ENCODE peak calls at places on chromosomes 11 and 22, in ten cellular contexts. One of them, this sample, is unnamed. For H3K9me3 and H3K4me1, the result is how much of the 10 kb centered on the place peaks cover.

GRCh38 chr22:37018086-37018814 is 997 bp downstream of the TST start:
- DNase-seq in heart left ventricle: no peak
- DNase-seq in sigmoid colon: no peak
- DNase-seq in CD8-positive, alpha-beta T cell: no peak
- DNase-seq in cardiac muscle cell: no peak
- DNase-seq in tibial artery: no peak
- DNase-seq in body of pancreas: peak
- DNase-seq in IMR-90: no peak
- DNase-seq in BE2C: no peak
- DNase-seq in esophagus muscularis mucosa: no peak
- DNase-seq in this sample: peak

GRCh38 chr11:367956-368413 is 1.3 kb upstream of the B4GALNT4 start:
- DNase-seq in heart left ventricle: no peak
- DNase-seq in sigmoid colon: no peak
- DNase-seq in CD8-positive, alpha-beta T cell: no peak
- DNase-seq in cardiac muscle cell: no peak
- DNase-seq in tibial artery: no peak
- DNase-seq in body of pancreas: no peak
- DNase-seq in IMR-90: no peak
- DNase-seq in BE2C: no peak
- DNase-seq in esophagus muscularis mucosa: no peak
- DNase-seq in this sample: no peak

GRCh38 chr11:23540101-23540561 is 679.9 kb upstream of the CCDC179 start:
- DNase-seq in heart left ventricle: no peak
- DNase-seq in sigmoid colon: peak
- DNase-seq in CD8-positive, alpha-beta T cell: no peak
- DNase-seq in cardiac muscle cell: peak
- DNase-seq in tibial artery: no peak
- DNase-seq in body of pancreas: no peak
- DNase-seq in IMR-90: peak
- DNase-seq in BE2C: no peak
- DNase-seq in esophagus muscularis mucosa: no peak
- DNase-seq in this sample: no peak

GRCh38 chr11:45736424-45736823 is 68.5 kb upstream of the SLC35C1 start:
- DNase-seq in heart left ventricle: no peak
- DNase-seq in sigmoid colon: peak
- DNase-seq in CD8-positive, alpha-beta T cell: no peak
- DNase-seq in cardiac muscle cell: no peak
- DNase-seq in tibial artery: peak
- DNase-seq in body of pancreas: no peak
- DNase-seq in IMR-90: peak
- DNase-seq in BE2C: no peak
- DNase-seq in esophagus muscularis mucosa: no peak
- DNase-seq in this sample: peak

GRCh38 chr11:91248199-91248807 is 976.3 kb upstream of the FAT3 start:
- DNase-seq in heart left ventricle: no peak
- DNase-seq in sigmoid colon: no peak
- DNase-seq in CD8-positive, alpha-beta T cell: no peak
- DNase-seq in cardiac muscle cell: peak
- DNase-seq in tibial artery: no peak
- DNase-seq in body of pancreas: peak
- DNase-seq in IMR-90: peak
- DNase-seq in BE2C: peak
- DNase-seq in esophagus muscularis mucosa: no peak
- DNase-seq in this sample: no peak

GRCh38 chr11:10930961-10931760 is 73.3 kb upstream of the ZBED5 start:
- DNase-seq in heart left ventricle: peak
- DNase-seq in sigmoid colon: peak
- DNase-seq in CD8-positive, alpha-beta T cell: peak
- DNase-seq in cardiac muscle cell: peak
- DNase-seq in tibial artery: peak
- DNase-seq in body of pancreas: peak
- DNase-seq in IMR-90: peak
- DNase-seq in BE2C: peak
- DNase-seq in esophagus muscularis mucosa: peak
- DNase-seq in this sample: peak

GRCh38 chr11:75320643-75321042 is 30.8 kb downstream of the ARRB1 start:
- DNase-seq in heart left ventricle: peak
- DNase-seq in sigmoid colon: no peak
- DNase-seq in CD8-positive, alpha-beta T cell: no peak
- DNase-seq in cardiac muscle cell: no peak
- DNase-seq in tibial artery: no peak
- DNase-seq in body of pancreas: no peak
- DNase-seq in IMR-90: no peak
- DNase-seq in BE2C: no peak
- DNase-seq in esophagus muscularis mucosa: no peak
- DNase-seq in this sample: no peak

GRCh38 chr22:19667872-19668740 is 46.2 kb upstream of the SEPTIN5 start:
- DNase-seq in heart left ventricle: no peak
- DNase-seq in sigmoid colon: no peak
- DNase-seq in CD8-positive, alpha-beta T cell: no peak
- DNase-seq in cardiac muscle cell: no peak
- DNase-seq in tibial artery: no peak
- DNase-seq in body of pancreas: no peak
- DNase-seq in IMR-90: no peak
- DNase-seq in BE2C: no peak
- DNase-seq in esophagus muscularis mucosa: peak
- DNase-seq in this sample: no peak

GRCh38 chr11:27319065-27319464 is 44.0 kb downstream of the CCDC34 start:
- DNase-seq in heart left ventricle: no peak
- DNase-seq in sigmoid colon: no peak
- DNase-seq in CD8-positive, alpha-beta T cell: no peak
- DNase-seq in cardiac muscle cell: no peak
- DNase-seq in tibial artery: no peak
- DNase-seq in body of pancreas: no peak
- DNase-seq in IMR-90: peak
- DNase-seq in BE2C: no peak
- DNase-seq in esophagus muscularis mucosa: no peak
- DNase-seq in this sample: no peak

GRCh38 chr11:12606597-12606996 is 67.6 kb upstream of the TEAD1 start:
- DNase-seq in heart left ventricle: no peak
- DNase-seq in sigmoid colon: no peak
- DNase-seq in CD8-positive, alpha-beta T cell: no peak
- DNase-seq in cardiac muscle cell: no peak
- DNase-seq in tibial artery: no peak
- DNase-seq in body of pancreas: no peak
- DNase-seq in IMR-90: peak
- DNase-seq in BE2C: no peak
- DNase-seq in esophagus muscularis mucosa: no peak
- DNase-seq in this sample: no peak

GRCh38 chr11:116535954-116536353 is 236.8 kb downstream of the BUD13 start:
- DNase-seq in heart left ventricle: no peak
- DNase-seq in sigmoid colon: peak
- DNase-seq in CD8-positive, alpha-beta T cell: no peak
- DNase-seq in cardiac muscle cell: no peak
- DNase-seq in tibial artery: no peak
- DNase-seq in body of pancreas: no peak
- DNase-seq in IMR-90: no peak
- DNase-seq in BE2C: no peak
- DNase-seq in esophagus muscularis mucosa: no peak
- DNase-seq in this sample: no peak

GRCh38 chr11:46253258-46254134 is 24.0 kb upstream of the CREB3L1 start:
- DNase-seq in heart left ventricle: no peak
- DNase-seq in sigmoid colon: no peak
- DNase-seq in CD8-positive, alpha-beta T cell: no peak
- DNase-seq in cardiac muscle cell: no peak
- DNase-seq in tibial artery: no peak
- DNase-seq in body of pancreas: no peak
- DNase-seq in IMR-90: no peak
- DNase-seq in BE2C: no peak
- DNase-seq in esophagus muscularis mucosa: no peak
- DNase-seq in this sample: no peak

GRCh38 chr11:69542314-69543168 is 61.1 kb downstream of the LINC01488 start:
- DNase-seq in heart left ventricle: no peak
- DNase-seq in sigmoid colon: peak
- DNase-seq in CD8-positive, alpha-beta T cell: no peak
- DNase-seq in cardiac muscle cell: no peak
- DNase-seq in tibial artery: no peak
- DNase-seq in body of pancreas: no peak
- DNase-seq in IMR-90: no peak
- DNase-seq in BE2C: no peak
- DNase-seq in esophagus muscularis mucosa: no peak
- DNase-seq in this sample: no peak

GRCh38 chr11:60594998-60595637 is 79.9 kb downstream of the MS4A13 start:
- DNase-seq in heart left ventricle: no peak
- DNase-seq in sigmoid colon: no peak
- DNase-seq in CD8-positive, alpha-beta T cell: no peak
- DNase-seq in cardiac muscle cell: peak
- DNase-seq in tibial artery: no peak
- DNase-seq in body of pancreas: peak
- DNase-seq in IMR-90: no peak
- DNase-seq in BE2C: no peak
- DNase-seq in esophagus muscularis mucosa: no peak
- DNase-seq in this sample: no peak

GRCh38 chr11:32382339-32383049 is 52.8 kb downstream of the WT1 start:
- DNase-seq in heart left ventricle: no peak
- DNase-seq in sigmoid colon: no peak
- DNase-seq in CD8-positive, alpha-beta T cell: no peak
- DNase-seq in cardiac muscle cell: no peak
- DNase-seq in tibial artery: no peak
- DNase-seq in body of pancreas: no peak
- DNase-seq in IMR-90: no peak
- DNase-seq in BE2C: no peak
- DNase-seq in esophagus muscularis mucosa: no peak
- DNase-seq in this sample: no peak

GRCh38 chr11:32388871-32389770 is 46.2 kb downstream of the WT1 start:
- DNase-seq in heart left ventricle: no peak
- DNase-seq in sigmoid colon: no peak
- DNase-seq in CD8-positive, alpha-beta T cell: no peak
- DNase-seq in cardiac muscle cell: no peak
- DNase-seq in tibial artery: no peak
- DNase-seq in body of pancreas: no peak
- DNase-seq in IMR-90: no peak
- DNase-seq in BE2C: no peak
- DNase-seq in esophagus muscularis mucosa: no peak
- DNase-seq in this sample: no peak

GRCh38 chr11:32390712-32391111 is 44.6 kb downstream of the WT1 start:
- DNase-seq in heart left ventricle: no peak
- DNase-seq in sigmoid colon: no peak
- DNase-seq in CD8-positive, alpha-beta T cell: no peak
- DNase-seq in cardiac muscle cell: no peak
- DNase-seq in tibial artery: no peak
- DNase-seq in body of pancreas: no peak
- DNase-seq in IMR-90: no peak
- DNase-seq in BE2C: no peak
- DNase-seq in esophagus muscularis mucosa: no peak
- DNase-seq in this sample: no peak

GRCh38 chr11:32386770-32387377 is 48.5 kb downstream of the WT1 start:
- DNase-seq in heart left ventricle: no peak
- DNase-seq in sigmoid colon: no peak
- DNase-seq in CD8-positive, alpha-beta T cell: no peak
- DNase-seq in cardiac muscle cell: peak
- DNase-seq in tibial artery: no peak
- DNase-seq in body of pancreas: no peak
- DNase-seq in IMR-90: peak
- DNase-seq in BE2C: peak
- DNase-seq in esophagus muscularis mucosa: no peak
- DNase-seq in this sample: no peak

GRCh38 chr11:32385998-32386397 is 49.3 kb downstream of the WT1 start:
- DNase-seq in heart left ventricle: no peak
- DNase-seq in sigmoid colon: no peak
- DNase-seq in CD8-positive, alpha-beta T cell: no peak
- DNase-seq in cardiac muscle cell: peak
- DNase-seq in tibial artery: no peak
- DNase-seq in body of pancreas: no peak
- DNase-seq in IMR-90: peak
- DNase-seq in BE2C: peak
- DNase-seq in esophagus muscularis mucosa: no peak
- DNase-seq in this sample: no peak
- TF ChIP-seq CTCF in heart left ventricle: peak
- TF ChIP-seq CTCF in sigmoid colon: no peak
- TF ChIP-seq CTCF in CD8-positive, alpha-beta T cell: no peak
- TF ChIP-seq CTCF in cardiac muscle cell: peak
- TF ChIP-seq CTCF in tibial artery: no peak
- TF ChIP-seq CTCF in body of pancreas: no peak
- TF ChIP-seq CTCF in IMR-90: peak
- TF ChIP-seq CTCF in BE2C: peak
- TF ChIP-seq CTCF in esophagus muscularis mucosa: no peak
- TF ChIP-seq CTCF in this sample: no peak

DNA sequence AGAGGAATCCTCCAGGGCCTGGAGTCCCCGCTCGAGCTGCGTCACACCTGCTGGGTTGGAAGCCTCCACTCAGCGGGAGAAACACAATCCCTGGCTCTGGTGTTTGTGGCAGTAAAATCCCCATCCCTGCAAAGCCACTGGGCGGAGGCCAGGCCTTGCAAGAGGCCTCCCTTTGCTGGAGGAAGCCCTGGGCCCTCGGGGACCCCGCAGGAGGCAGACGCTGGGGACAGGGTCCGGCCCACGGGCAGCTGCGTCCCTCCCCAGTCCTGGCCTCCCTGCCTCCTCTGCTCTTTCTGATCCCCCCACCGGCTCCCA is 194.7 kb downstream of the BRD1 start:
- DNase-seq in heart left ventricle: peak
- DNase-seq in sigmoid colon: no peak
- DNase-seq in CD8-positive, alpha-beta T cell: no peak
- DNase-seq in cardiac muscle cell: no peak
- DNase-seq in tibial artery: no peak
- DNase-seq in body of pancreas: no peak
- DNase-seq in IMR-90: no peak
- DNase-seq in BE2C: no peak
- DNase-seq in esophagus muscularis mucosa: no peak
- DNase-seq in this sample: peak
- H3K9me3 ChIP-seq in heart left ventricle: under half
- H3K9me3 ChIP-seq in sigmoid colon: under half
- H3K9me3 ChIP-seq in CD8-positive, alpha-beta T cell: under half
- H3K9me3 ChIP-seq in cardiac muscle cell: under half
- H3K9me3 ChIP-seq in tibial artery: under half
- H3K9me3 ChIP-seq in body of pancreas: under half
- H3K9me3 ChIP-seq in IMR-90: under half
- H3K9me3 ChIP-seq in BE2C: under half
- H3K9me3 ChIP-seq in esophagus muscularis mucosa: under half
- H3K9me3 ChIP-seq in this sample: under half

DNA sequence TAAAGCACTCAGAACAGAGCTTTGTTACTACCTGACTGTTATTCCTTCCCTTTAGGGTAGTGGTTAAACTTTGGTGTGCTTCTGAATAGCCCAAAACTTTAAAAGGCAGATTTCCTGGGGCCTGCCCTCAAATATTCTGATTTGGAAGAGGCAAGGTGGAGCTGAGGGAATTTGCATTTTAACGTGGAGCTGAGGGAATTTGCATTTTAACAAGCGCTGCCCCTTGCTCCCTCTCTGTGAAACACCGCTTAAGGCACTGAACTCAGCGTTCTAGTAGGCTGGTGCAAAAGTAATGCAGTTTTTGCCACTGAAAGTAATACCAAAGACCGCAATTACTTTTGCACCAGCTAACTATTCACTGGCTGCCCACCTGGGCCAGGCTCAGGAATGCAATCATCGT is 35.0 kb downstream of the TPST2 start:
- DNase-seq in heart left ventricle: no peak
- DNase-seq in sigmoid colon: no peak
- DNase-seq in CD8-positive, alpha-beta T cell: no peak
- DNase-seq in cardiac muscle cell: no peak
- DNase-seq in tibial artery: no peak
- DNase-seq in body of pancreas: no peak
- DNase-seq in IMR-90: no peak
- DNase-seq in BE2C: no peak
- DNase-seq in esophagus muscularis mucosa: no peak
- DNase-seq in this sample: no peak
- H3K4me1 ChIP-seq in heart left ventricle: under half
- H3K4me1 ChIP-seq in sigmoid colon: under half
- H3K4me1 ChIP-seq in CD8-positive, alpha-beta T cell: under half
- H3K4me1 ChIP-seq in cardiac muscle cell: under half
- H3K4me1 ChIP-seq in tibial artery: under half
- H3K4me1 ChIP-seq in body of pancreas: half or more
- H3K4me1 ChIP-seq in IMR-90: under half
- H3K4me1 ChIP-seq in BE2C: under half
- H3K4me1 ChIP-seq in esophagus muscularis mucosa: under half
- H3K4me1 ChIP-seq in this sample: half or more

GRCh38 chr11:120744016-120744994 is 232.8 kb downstream of the GRIK4 start:
- DNase-seq in heart left ventricle: no peak
- DNase-seq in sigmoid colon: no peak
- DNase-seq in CD8-positive, alpha-beta T cell: no peak
- DNase-seq in cardiac muscle cell: no peak
- DNase-seq in tibial artery: no peak
- DNase-seq in body of pancreas: no peak
- DNase-seq in IMR-90: no peak
- DNase-seq in BE2C: peak
- DNase-seq in esophagus muscularis mucosa: peak
- DNase-seq in this sample: no peak
- TF ChIP-seq CTCF in heart left ventricle: no peak
- TF ChIP-seq CTCF in sigmoid colon: no peak
- TF ChIP-seq CTCF in CD8-positive, alpha-beta T cell: no peak
- TF ChIP-seq CTCF in cardiac muscle cell: no peak
- TF ChIP-seq CTCF in tibial artery: no peak
- TF ChIP-seq CTCF in body of pancreas: no peak
- TF ChIP-seq CTCF in IMR-90: no peak
- TF ChIP-seq CTCF in BE2C: no peak
- TF ChIP-seq CTCF in esophagus muscularis mucosa: no peak
- TF ChIP-seq CTCF in this sample: no peak